ENCODE peak calls at places on chromosomes 7 and 10, in four cellular contexts. C, N, P and G are unnamed samples.

GRCh38 chr7:155233703-155234492 is 63.8 kb upstream of the INSIG1 start:
- DNase-seq in C (no peak), N (no peak), P (no peak), G (no peak)

GRCh38 chr10:133335238-133336122 is 1.2 kb downstream of the CALY start:
- DNase-seq in C (no peak), N (peak), P (no peak), G (no peak)

GRCh38 chr7:81256991-81257390 is 338.1 kb upstream of the SEMA3C start:
- DNase-seq in C (no peak), N (no peak), P (peak), G (no peak)

GRCh38 chr7:1000594-1000935 is 17.6 kb downstream of the CYP2W1 start:
- DNase-seq in C (no peak), N (no peak), P (no peak), G (no peak)

GRCh38 chr10:75079436-75080083 is 31.9 kb upstream of the SAMD8 start:
- DNase-seq in C (no peak), N (no peak), P (peak), G (no peak)

GRCh38 chr7:140670343-140670935 is 2.3 kb upstream of the ADCK2 start:
- DNase-seq in C (no peak), N (no peak), P (no peak), G (no peak)

GRCh38 chr7:3279147-3279818 is 21.8 kb upstream of the SDK1 start:
- DNase-seq in C (no peak), N (no peak), P (no peak), G (no peak)

GRCh38 chr10:10787586-10787985 is 230.1 kb upstream of the CELF2 start:
- DNase-seq in C (no peak), N (no peak), P (no peak), G (no peak)

GRCh38 chr10:3735175-3735574 is 49.8 kb downstream of the KLF6 start:
- DNase-seq in C (peak), N (no peak), P (peak), G (no peak)

GRCh38 chr10:104076743-104077160 is 8.9 kb downstream of the COL17A1 start:
- DNase-seq in C (peak), N (peak), P (no peak), G (peak)

GRCh38 chr10:114271014-114271778 is 32.1 kb downstream of the VWA2 start:
- DNase-seq in C (no peak), N (no peak), P (no peak), G (no peak)

GRCh38 chr10:110398419-110399162 is 93.9 kb upstream of the SMNDC1 start:
- DNase-seq in C (peak), N (no peak), P (no peak), G (no peak)

GRCh38 chr7:47253650-47254080 is 328.2 kb downstream of the TNS3 start:
- DNase-seq in C (peak), N (peak), P (peak), G (no peak)

GRCh38 chr10:132432176-132432540 is 35.2 kb downstream of the PWWP2B start:
- DNase-seq in C (no peak), N (no peak), P (no peak), G (no peak)

GRCh38 chr7:65239707-65240352 is 133.8 kb upstream of the ZNF92 start:
- DNase-seq in C (no peak), N (peak), P (peak), G (no peak)

GRCh38 chr7:87941138-87941537 is 7.1 kb downstream of the ADAM22 start:
- DNase-seq in C (no peak), N (no peak), P (no peak), G (no peak)

GRCh38 chr10:118990326-118990725 is 39.2 kb upstream of the NANOS1 start:
- DNase-seq in C (no peak), N (no peak), P (no peak), G (no peak)

GRCh38 chr10:93431361-93431760 is 50.8 kb downstream of the MYOF start:
- DNase-seq in C (no peak), N (no peak), P (no peak), G (no peak)

GRCh38 chr10:70462349-70462984 is 16.1 kb upstream of the PALD1 start:
- DNase-seq in C (peak), N (peak), P (no peak), G (peak)

GRCh38 chr7:26135551-26135950 is 16.4 kb upstream of the NFE2L3 start:
- DNase-seq in C (no peak), N (no peak), P (no peak), G (no peak)

GRCh38 chr7:38229386-38229785 is 44.0 kb downstream of the TARP start:
- DNase-seq in C (no peak), N (no peak), P (peak), G (no peak)

GRCh38 chr7:31107106-31108090 is 55.3 kb downstream of the ADCYAP1R1 start:
- DNase-seq in C (peak), N (no peak), P (no peak), G (no peak)

GRCh38 chr10:101974091-101974799 is 81.7 kb downstream of the ARMH3 start:
- DNase-seq in C (no peak), N (no peak), P (peak), G (no peak)

GRCh38 chr7:151249732-151250072 is 1.2 kb upstream of the SMARCD3 start:
- DNase-seq in C (no peak), N (no peak), P (no peak), G (no peak)

GRCh38 chr7:75537731-75538130 is 45.6 kb downstream of the SPDYE5 start:
- DNase-seq in C (no peak), N (no peak), P (no peak), G (no peak)

GRCh38 chr7:108340856-108341411 is 115.3 kb downstream of the NRCAM start:
- DNase-seq in C (no peak), N (no peak), P (no peak), G (no peak)

GRCh38 chr7:46115410-46115809 is 194.3 kb upstream of the IGFBP3 start:
- DNase-seq in C (no peak), N (no peak), P (no peak), G (no peak)

GRCh38 chr10:44173558-44173894 is 211.4 kb downstream of the CXCL12 start:
- DNase-seq in C (no peak), N (no peak), P (no peak), G (no peak)

GRCh38 chr7:11748884-11749283 is 83.1 kb downstream of the THSD7A start:
- DNase-seq in C (no peak), N (no peak), P (no peak), G (no peak)

GRCh38 chr10:48604408-48605263 is at the start of gene ARHGAP22:
- DNase-seq in C (peak), N (peak), P (no peak), G (peak)

GRCh38 chr10:84225424-84226173 is at the start of gene LRIT2:
- DNase-seq in C (no peak), N (no peak), P (no peak), G (no peak)

GRCh38 chr7:22574756-22575517 is 74.9 kb upstream of the STEAP1B start:
- DNase-seq in C (no peak), N (no peak), P (no peak), G (no peak)

GRCh38 chr7:36691983-36692382 is 32.3 kb downstream of the AOAH start:
- DNase-seq in C (no peak), N (no peak), P (no peak), G (no peak)

GRCh38 chr7:76220185-76221057 is 18.7 kb downstream of the SRRM3 start:
- DNase-seq in C (no peak), N (peak), P (peak), G (peak)

GRCh38 chr7:32161708-32162107 is 91.5 kb upstream of the PDE1C start:
- DNase-seq in C (no peak), N (no peak), P (no peak), G (no peak)

GRCh38 chr7:41085244-41085643 is 617.6 kb downstream of the INHBA start:
- DNase-seq in C (no peak), N (no peak), P (no peak), G (no peak)

GRCh38 chr10:6667679-6668270 is 87.7 kb upstream of the PRKCQ start:
- DNase-seq in C (no peak), N (no peak), P (peak), G (peak)